ENCODE peak calls at places on chromosomes 13 and 19, in ten cellular contexts. C is heart left ventricle, X is transverse colon, A is AG09309, T is fibroblast of the aortic adventitia, P is breast epithelium, E is HFF-Myc, L is bronchial epithelial cell, S is colonic mucosa, N is kidney epithelial cell. D is an unnamed sample.

GRCh38 chr13:112605531-112605990 is 17.6 kb upstream of the TUBGCP3 start:
- DNase-seq in C (no peak), X (no peak), A (no peak), T (no peak), P (no peak), E (no peak), L (no peak), S (no peak), N (no peak), D (no peak)

GRCh38 chr19:4066176-4066606 is 508 bp downstream of the ZBTB7A start:
- DNase-seq in C (no peak), X (peak), A (no peak), T (no peak), P (no peak), E (no peak), L (no peak), S (peak), N (no peak), D (peak)

GRCh38 chr13:114110091-114110829 is 22.2 kb downstream of the RASA3 start:
- DNase-seq in C (peak), X (peak), A (no peak), T (no peak), P (peak), E (no peak), L (no peak), S (no peak), N (no peak), D (peak)

GRCh38 chr19:48613024-48613851 is 1.6 kb downstream of the FAM83E start:
- DNase-seq in C (no peak), X (peak), A (no peak), T (no peak), P (no peak), E (no peak), L (no peak), S (peak), N (no peak), D (peak)

GRCh38 chr19:51926426-51926783 is 867 bp upstream of the ZNF613 start:
- DNase-seq in C (no peak), X (no peak), A (no peak), T (no peak), P (no peak), E (no peak), L (no peak), S (no peak), N (no peak), D (no peak)

GRCh38 chr19:35248310-35249145 is at the start of gene LSR:
- DNase-seq in C (no peak), X (peak), A (no peak), T (no peak), P (peak), E (no peak), L (peak), S (peak), N (peak), D (peak)

GRCh38 chr13:51800456-51800855 is 3.5 kb downstream of the DHRS12 start:
- DNase-seq in C (no peak), X (peak), A (no peak), T (no peak), P (no peak), E (no peak), L (no peak), S (no peak), N (no peak), D (no peak)

GRCh38 chr13:34153428-34154180 is 335.7 kb downstream of the RFC3 start:
- DNase-seq in C (no peak), X (no peak), A (no peak), T (no peak), P (no peak), E (no peak), L (no peak), S (no peak), N (no peak), D (no peak)

GRCh38 chr13:52749446-52749845 is 9.8 kb upstream of the CNMD start:
- DNase-seq in C (no peak), X (no peak), A (no peak), T (no peak), P (no peak), E (no peak), L (no peak), S (no peak), N (no peak), D (no peak)

GRCh38 chr13:47117268-47117667 is 220.4 kb upstream of the HTR2A start:
- DNase-seq in C (no peak), X (no peak), A (peak), T (peak), P (no peak), E (peak), L (peak), S (no peak), N (peak), D (no peak)

GRCh38 chr13:111387026-111387871 is 66.8 kb downstream of the TEX29 start:
- DNase-seq in C (no peak), X (no peak), A (no peak), T (no peak), P (no peak), E (no peak), L (no peak), S (no peak), N (no peak), D (no peak)

GRCh38 chr13:113765241-113765910 is 6.3 kb downstream of the TMEM255B start:
- DNase-seq in C (no peak), X (no peak), A (no peak), T (no peak), P (no peak), E (peak), L (no peak), S (no peak), N (no peak), D (no peak)

GRCh38 chr13:83880275-83881027 is 1.8 kb downstream of the SLITRK1 start:
- DNase-seq in C (no peak), X (no peak), A (no peak), T (no peak), P (no peak), E (no peak), L (no peak), S (no peak), N (no peak), D (no peak)

GRCh38 chr13:45751882-45752281 is 49.8 kb downstream of the CBY2 start:
- DNase-seq in C (no peak), X (no peak), A (no peak), T (no peak), P (no peak), E (no peak), L (no peak), S (no peak), N (no peak), D (no peak)

DNA sequence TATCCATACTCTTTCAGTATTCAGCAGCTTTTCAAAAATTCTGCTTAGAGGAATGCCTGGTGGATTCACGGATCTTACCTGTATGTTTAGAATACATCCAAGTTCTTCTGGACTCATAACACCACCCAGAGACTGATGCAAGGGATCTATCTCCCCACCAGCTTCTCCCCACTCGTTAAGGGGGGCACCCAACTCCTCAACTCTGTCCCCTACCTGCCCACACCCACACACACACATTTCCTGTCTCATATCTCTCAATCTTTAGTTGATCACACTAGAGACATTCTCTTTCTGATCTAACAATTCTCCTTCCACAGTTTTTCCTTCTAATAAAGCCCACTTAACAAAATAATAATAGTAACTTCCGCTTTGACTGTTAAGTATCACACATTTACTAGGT is 110.1 kb downstream of the DLEU7 start:
- DNase-seq in C (no peak), X (no peak), A (no peak), T (no peak), P (no peak), E (no peak), L (no peak), S (no peak), N (no peak), D (no peak)
- H3K4me3 ChIP-seq in C (no peak), X (no peak), A (no peak), T (no peak), P (no peak), E (no peak), L (no peak), S (no peak), N (no peak), D (no peak)

DNA sequence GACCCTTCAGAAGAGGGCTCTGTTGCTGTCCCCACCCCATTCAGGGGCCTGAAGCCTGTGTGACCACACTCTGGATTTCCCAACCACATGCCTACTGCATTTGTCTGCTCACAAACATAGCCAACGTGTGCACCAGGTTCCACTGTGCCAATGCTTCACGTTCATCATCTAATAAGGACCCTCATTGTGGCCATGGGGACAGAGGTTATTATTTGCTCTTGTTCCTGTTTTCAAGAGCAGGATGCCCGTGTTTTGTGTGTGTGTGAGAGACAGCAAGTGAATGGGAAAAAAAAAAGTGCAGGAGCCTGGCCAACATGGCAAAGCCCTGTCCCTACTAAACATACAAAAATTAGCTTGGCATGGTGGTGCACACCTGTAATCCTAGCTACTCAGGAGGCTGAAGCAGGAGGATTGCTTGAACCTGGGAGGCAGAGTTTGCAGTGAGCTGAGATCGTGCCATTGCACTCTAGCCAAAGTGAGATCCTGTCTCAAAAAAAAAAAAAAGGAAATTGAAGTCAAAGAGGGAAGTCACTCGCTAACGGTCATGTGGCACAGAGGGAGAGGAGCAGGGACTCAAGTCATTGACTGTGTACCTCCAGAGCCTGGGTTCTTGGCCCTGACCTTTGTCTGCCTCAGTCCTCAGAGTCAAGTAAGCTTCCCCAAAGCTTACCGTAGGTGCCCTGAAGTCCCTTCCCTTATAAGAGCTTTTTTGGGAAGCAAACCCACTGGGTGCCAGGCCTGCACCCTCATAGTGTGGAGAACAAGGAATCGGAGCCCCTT is 6.9 kb downstream of the B3GNT8 start:
- DNase-seq in C (no peak), X (no peak), A (no peak), T (no peak), P (no peak), E (no peak), L (no peak), S (no peak), N (no peak), D (no peak)
- TF ChIP-seq CTCF in C (no peak), X (no peak), A (no peak), T (no peak), P (no peak), E (no peak), L (no peak), S (no peak), N (no peak), D (no peak)

GRCh38 chr19:47243364-47243775 is 12.4 kb upstream of the BBC3 start:
- DNase-seq in C (no peak), X (no peak), A (no peak), T (peak), P (no peak), E (no peak), L (no peak), S (no peak), N (no peak), D (no peak)
- H3K4me3 ChIP-seq in C (peak), X (no peak), A (peak), T (peak), P (peak), E (peak), L (peak), S (peak), N (peak), D (no peak)

DNA sequence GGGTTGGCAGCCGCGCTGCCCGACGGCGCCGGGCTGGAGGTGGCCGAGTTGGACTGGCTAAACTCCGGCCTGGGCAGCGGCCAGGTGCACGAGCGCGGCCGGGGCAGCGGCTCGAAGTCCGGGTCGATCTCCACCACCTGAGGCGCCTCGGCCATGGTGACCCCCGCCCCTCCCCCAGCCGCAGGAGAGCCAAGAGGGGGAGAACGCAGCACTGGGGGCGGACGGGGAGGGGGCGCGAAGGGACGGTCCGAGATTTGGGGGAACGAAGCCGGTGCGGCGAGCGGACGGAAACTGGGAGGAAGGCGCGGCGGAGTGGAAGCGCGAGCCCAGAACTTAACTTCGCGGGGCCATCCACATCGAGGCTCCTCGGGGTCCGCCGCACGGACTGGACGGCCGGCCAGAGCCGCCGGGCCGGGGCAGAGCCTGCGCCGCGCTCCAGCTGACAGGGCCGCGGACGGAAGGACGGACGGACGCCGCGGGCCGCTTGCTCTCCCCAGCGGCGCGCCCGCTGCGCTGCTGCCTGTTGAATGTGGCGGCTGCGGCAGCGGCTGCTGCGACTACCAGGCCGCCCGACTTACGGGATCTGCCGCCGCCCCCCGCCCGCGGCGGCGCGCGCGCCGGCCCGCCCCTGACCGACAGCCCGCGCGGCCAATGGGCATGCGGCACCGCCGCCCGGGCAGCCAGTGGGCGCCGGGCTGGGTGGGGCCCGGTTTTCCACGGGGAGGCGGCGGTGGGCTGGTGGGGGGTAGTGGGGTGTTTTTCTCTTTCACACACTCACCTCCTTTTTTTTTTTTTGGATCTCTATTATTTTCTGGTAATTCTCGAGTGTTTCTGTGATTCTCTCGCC is at the start of gene FOXO1:
- DNase-seq in C (peak), X (peak), A (peak), T (peak), P (peak), E (no peak), L (peak), S (peak), N (no peak), D (peak)
- TF ChIP-seq CTCF in C (no peak), X (no peak), A (no peak), T (no peak), P (no peak), E (no peak), L (no peak), S (no peak), N (no peak), D (no peak)

D was measured in mucosa of descending colon.